ENCODE peak calls at places on chromosomes 13 and 19, in eight cellular contexts. I, A, E, J, T, N, Q and O are unnamed samples.

GRCh38 chr19:56942749-56943148 is 102.2 kb upstream of the PEG3 start:
- DNase-seq in I (peak; percentile 8), A (no peak), E (peak; percentile 38), J (no peak), T (peak; percentile 8), N (no peak), Q (peak; percentile 13), O (peak; percentile 81)

GRCh38 chr19:23561341-23561740 is 125.7 kb downstream of the ZNF675 start:
- DNase-seq in I (no peak), A (no peak), E (no peak), J (no peak), T (no peak), N (no peak), Q (no peak), O (no peak)

GRCh38 chr19:2900296-2901252 is at the start of gene ZNF57:
- DNase-seq in I (peak; percentile 100), A (peak; percentile 98), E (peak; percentile 100), J (peak; percentile 100), T (peak; percentile 99), N (peak; percentile 98), Q (peak; percentile 99), O (peak; percentile 98)

GRCh38 chr13:93289842-93290241 is 63.2 kb downstream of the GPC6 start:
- DNase-seq in I (no peak), A (no peak), E (no peak), J (no peak), T (no peak), N (no peak), Q (no peak), O (no peak)

GRCh38 chr13:80341771-80342271 is 895 bp upstream of the SPRY2 start:
- DNase-seq in I (peak; percentile 54), A (no peak), E (no peak), J (peak; percentile 46), T (peak; percentile 62), N (peak; percentile 49), Q (no peak), O (peak; percentile 77)

GRCh38 chr13:76425930-76426329 is 460.3 kb downstream of the KCTD12 start:
- DNase-seq in I (no peak), A (no peak), E (no peak), J (no peak), T (peak; percentile 78), N (no peak), Q (no peak), O (no peak)

GRCh38 chr19:47232422-47233211 is 1.6 kb upstream of the BBC3 start:
- DNase-seq in I (peak; percentile 46), A (no peak), E (no peak), J (peak; percentile 67), T (peak; percentile 86), N (no peak), Q (peak; percentile 6), O (no peak)

GRCh38 chr19:6774821-6775707 is 2.6 kb downstream of the VAV1 start:
- DNase-seq in I (no peak), A (no peak), E (no peak), J (no peak), T (no peak), N (no peak), Q (no peak), O (no peak)

GRCh38 chr19:19410553-19411550 is 5.4 kb downstream of the GATAD2A start:
- DNase-seq in I (no peak), A (no peak), E (no peak), J (no peak), T (no peak), N (no peak), Q (no peak), O (peak; percentile 66)

GRCh38 chr19:17999685-18000479 is 8.1 kb upstream of the ARRDC2 start:
- DNase-seq in I (peak; percentile 60), A (no peak), E (no peak), J (no peak), T (no peak), N (no peak), Q (peak; percentile 88), O (peak; percentile 82)

GRCh38 chr13:109703250-109703649 is 83.1 kb downstream of the IRS2 start:
- DNase-seq in I (no peak), A (no peak), E (no peak), J (no peak), T (no peak), N (no peak), Q (no peak), O (no peak)

GRCh38 chr19:42042455-42043170 is 27.4 kb downstream of the GRIK5 start:
- DNase-seq in I (no peak), A (no peak), E (no peak), J (no peak), T (no peak), N (no peak), Q (no peak), O (no peak)

GRCh38 chr19:3071764-3072163 is 9.5 kb upstream of the TLE5 start:
- DNase-seq in I (no peak), A (no peak), E (no peak), J (no peak), T (no peak), N (no peak), Q (no peak), O (no peak)

GRCh38 chr19:46892252-46893179 is 31.7 kb downstream of the ARHGAP35 start:
- DNase-seq in I (no peak), A (no peak), E (no peak), J (no peak), T (no peak), N (no peak), Q (no peak), O (no peak)

GRCh38 chr13:51861728-51862300 is at the start of gene CCDC70:
- DNase-seq in I (no peak), A (no peak), E (no peak), J (no peak), T (peak; percentile 36), N (no peak), Q (peak; percentile 19), O (no peak)

GRCh38 chr13:76596216-76596615 is 290.0 kb downstream of the KCTD12 start:
- DNase-seq in I (no peak), A (no peak), E (no peak), J (no peak), T (no peak), N (no peak), Q (no peak), O (no peak)

GRCh38 chr19:31499826-31500539 is 150.7 kb upstream of the TSHZ3 start:
- DNase-seq in I (no peak), A (no peak), E (no peak), J (no peak), T (no peak), N (no peak), Q (no peak), O (no peak)

GRCh38 chr13:47215741-47216140 is 318.9 kb upstream of the HTR2A start:
- DNase-seq in I (no peak), A (no peak), E (no peak), J (no peak), T (no peak), N (no peak), Q (no peak), O (no peak)

GRCh38 chr13:41075034-41075433 is 13.7 kb downstream of the WBP4 start:
- DNase-seq in I (no peak), A (no peak), E (no peak), J (no peak), T (peak; percentile 51), N (no peak), Q (peak; percentile 21), O (no peak)

GRCh38 chr13:43487459-43487858 is 299.3 kb downstream of the ENOX1 start:
- DNase-seq in I (no peak), A (no peak), E (no peak), J (no peak), T (no peak), N (no peak), Q (no peak), O (no peak)
- TF ChIP-seq POLR2AphosphoS5 in I (peak; percentile 33), A (no peak), E (no peak), J (no peak), T (no peak), N (no peak), Q (no peak), O (no peak)

DNA sequence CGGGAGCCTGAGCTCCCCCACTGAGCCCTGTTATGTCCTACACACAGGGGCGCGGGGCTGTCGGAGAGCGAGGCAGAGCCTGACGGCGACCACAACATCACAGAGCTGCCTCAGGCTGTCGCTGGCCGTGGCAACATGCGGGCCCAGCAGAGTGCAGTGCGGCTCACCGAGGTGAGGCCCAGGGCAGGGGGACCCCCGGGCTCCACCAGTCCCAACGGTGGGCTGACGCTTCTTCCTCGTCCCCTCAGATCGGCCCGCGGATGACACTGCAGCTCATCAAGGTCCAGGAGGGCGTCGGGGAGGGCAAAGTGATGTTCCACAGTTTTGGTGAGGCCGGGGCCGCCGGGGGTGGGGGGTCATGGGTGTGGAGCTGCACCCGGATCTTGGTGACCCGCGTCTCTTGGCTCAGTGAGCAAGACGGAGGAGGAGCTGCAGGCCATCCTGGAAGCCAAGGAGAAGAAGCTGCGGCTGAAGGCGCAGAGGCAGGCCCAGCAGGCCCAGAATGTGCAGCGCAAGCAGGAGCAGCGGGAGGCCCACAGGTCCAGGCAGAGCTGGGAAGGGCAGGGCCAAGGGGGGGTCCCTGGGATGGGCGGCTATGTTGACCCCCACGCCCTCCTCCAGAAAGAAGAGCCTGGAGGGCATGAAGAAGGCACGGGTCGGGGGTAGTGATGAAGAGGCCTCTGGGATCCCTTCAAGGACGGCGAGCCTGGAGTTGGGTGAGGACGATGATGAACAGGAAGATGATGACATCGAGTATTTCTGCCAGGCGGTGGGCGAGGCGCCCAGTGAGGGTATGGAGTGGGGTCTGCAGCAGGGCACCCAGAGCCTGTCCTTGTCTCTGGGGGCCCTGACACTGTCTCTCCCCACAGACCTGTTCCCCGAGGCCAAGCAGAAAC is 1.2 kb upstream of the P2RY11 start:
- DNase-seq in I (peak; percentile 10), A (no peak), E (no peak), J (no peak), T (no peak), N (no peak), Q (no peak), O (no peak)
- TF ChIP-seq POLR2A in I (no peak), A (no peak), E (no peak), J (no peak), T (no peak), N (peak; percentile 29), Q (no peak), O (no peak)

GRCh38 chr19:5738423-5738822 is 18.0 kb downstream of the CATSPERD start:
- DNase-seq in I (no peak), A (no peak), E (no peak), J (no peak), T (no peak), N (no peak), Q (no peak), O (no peak)
- TF ChIP-seq POLR2AphosphoS5 in I (no peak), A (no peak), E (no peak), J (no peak), T (no peak), N (no peak), Q (no peak), O (no peak)

DNA sequence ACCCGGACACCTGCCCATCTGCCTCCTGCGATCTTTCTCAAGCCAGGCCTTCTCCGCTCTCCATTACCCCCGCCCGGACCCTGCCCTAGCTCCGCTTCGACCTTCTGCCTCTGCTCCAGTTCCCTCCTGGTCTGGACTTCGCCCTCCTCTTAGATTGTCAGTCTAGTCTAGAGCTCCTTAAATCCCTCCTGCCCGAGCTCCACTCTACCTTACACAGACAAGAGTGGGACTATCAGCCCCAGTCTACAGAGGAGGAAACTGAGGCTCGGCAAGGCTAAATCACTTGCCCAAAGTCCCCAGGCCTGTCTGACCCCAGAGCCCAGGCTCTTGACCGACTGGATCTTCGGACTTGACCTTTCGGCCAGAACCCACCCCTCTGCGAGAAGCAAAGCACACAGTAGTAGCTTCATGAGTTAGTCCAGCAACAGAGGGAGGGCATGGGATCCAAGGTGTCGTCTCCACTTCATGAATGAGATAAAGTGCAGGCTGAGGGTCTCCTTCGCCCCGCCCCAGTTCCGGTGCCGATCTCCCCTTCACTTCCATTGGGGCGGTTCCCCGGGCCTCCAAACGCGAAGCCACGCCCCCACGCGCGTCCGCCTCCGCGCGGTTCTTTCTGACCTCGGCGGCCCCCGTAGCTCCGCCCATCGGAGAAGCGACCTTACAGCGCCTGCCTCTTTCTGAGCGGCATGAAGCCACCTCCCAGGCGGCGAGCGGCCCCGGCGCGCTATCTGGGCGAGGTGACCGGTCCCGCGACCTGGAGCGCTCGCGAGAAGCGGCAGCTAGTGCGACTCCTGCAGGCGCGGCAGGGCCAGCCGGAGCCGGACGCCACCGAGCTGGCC is at the start of gene SNAPC2:
- DNase-seq in I (peak; percentile 98), A (peak; percentile 92), E (peak; percentile 98), J (peak; percentile 95), T (peak; percentile 94), N (peak; percentile 89), Q (peak; percentile 81), O (peak; percentile 99)
- TF ChIP-seq POLR2A in I (peak; percentile 36), A (no peak), E (no peak), J (no peak), T (peak; percentile 68), N (peak; percentile 88), Q (peak; percentile 81), O (no peak)